ENCODE peak calls at places on chromosomes 6 and 20, in nine cellular contexts. W is suprapubic skin, B is lung, U is astrocyte of the spinal cord, Q is mesendoderm, I is gastrocnemius medialis, C is choroid plexus epithelial cell, A is cardiac fibroblast, E is dorsolateral prefrontal cortex. F is an unnamed sample.

GRCh38 chr20:54167909-54168872 is 5.6 kb downstream of the CYP24A1 start:
- DNase-seq in I (no peak), Q (no peak), C (no peak), E (no peak), U (peak), W (no peak), A (peak), B (no peak), F (no peak)

GRCh38 chr6:159085396-159085895 is 40.7 kb upstream of the TAGAP start:
- DNase-seq in C (no peak), E (no peak), A (no peak), B (no peak), U (no peak), W (no peak), I (no peak), Q (no peak), F (peak)

GRCh38 chr20:32052792-32053362 is 835 bp downstream of the HCK start:
- DNase-seq in Q (no peak), U (no peak), A (no peak), B (peak), W (peak), C (no peak), I (no peak), E (no peak), F (peak)

GRCh38 chr6:106913676-106914280 is 60.8 kb downstream of the CD24 start:
- DNase-seq in C (no peak), Q (peak), E (no peak), I (no peak), U (no peak), A (no peak), W (no peak), B (no peak), F (no peak)

GRCh38 chr6:170111816-170112582 is 178.9 kb downstream of the DLL1 start:
- DNase-seq in Q (peak), W (peak), B (no peak), E (peak), I (no peak), A (no peak), U (no peak), C (no peak), F (peak)

GRCh38 chr6:30238178-30238795 is 25.1 kb upstream of the TRIM26 start:
- DNase-seq in U (no peak), A (peak), E (no peak), B (no peak), C (peak), I (no peak), W (no peak), Q (peak), F (no peak)

GRCh38 chr6:84243240-84243639 is 15.8 kb upstream of the CEP162 start:
- DNase-seq in Q (no peak), A (no peak), E (no peak), W (no peak), B (no peak), C (peak), U (no peak), I (no peak), F (no peak)

GRCh38 chr6:13351271-13351670 is 22.9 kb upstream of the TBC1D7 start:
- DNase-seq in I (no peak), E (no peak), A (no peak), W (no peak), B (no peak), U (no peak), C (no peak), Q (peak), F (no peak)

GRCh38 chr20:9068232-9068781 is 580 bp upstream of the PLCB4 start:
- DNase-seq in C (no peak), Q (peak), I (no peak), B (no peak), A (no peak), U (no peak), W (peak), E (peak), F (no peak)

GRCh38 chr6:110629153-110629552 is 152.7 kb upstream of the SLC22A16 start:
- DNase-seq in E (no peak), W (no peak), A (no peak), Q (no peak), U (no peak), I (no peak), B (no peak), C (no peak), F (no peak)

GRCh38 chr6:107841265-107841650 is 17.1 kb upstream of the SCML4 start:
- DNase-seq in B (no peak), C (no peak), I (no peak), W (no peak), Q (no peak), U (no peak), E (no peak), A (no peak), F (no peak)

GRCh38 chr20:20547221-20547875 is 165.1 kb downstream of the RALGAPA2 start:
- DNase-seq in E (no peak), W (no peak), A (peak), B (no peak), Q (no peak), I (no peak), C (peak), U (peak), F (no peak)

GRCh38 chr6:53119772-53120409 is 28.8 kb downstream of the GCM1 start:
- DNase-seq in A (peak), W (no peak), B (no peak), Q (peak), E (no peak), U (peak), I (no peak), C (peak), F (no peak)

GRCh38 chr20:16387661-16388060 is 185.6 kb downstream of the KIF16B start:
- DNase-seq in W (no peak), E (no peak), U (no peak), I (no peak), C (no peak), B (no peak), Q (no peak), A (no peak), F (no peak)

GRCh38 chr6:26251354-26252081 is 113.5 kb upstream of the BTN3A2 start:
- DNase-seq in Q (peak), I (no peak), U (peak), B (no peak), A (peak), E (no peak), W (no peak), C (peak), F (peak)

GRCh38 chr6:131995924-131996323 is 44.8 kb upstream of the CCN2 start:
- DNase-seq in I (no peak), U (peak), C (peak), W (no peak), Q (no peak), E (no peak), A (peak), B (no peak), F (no peak)

GRCh38 chr6:162942860-162943259 is 215.1 kb downstream of the PACRG start:
- DNase-seq in I (no peak), E (no peak), Q (peak), W (no peak), U (peak), C (peak), A (peak), B (no peak), F (no peak)

GRCh38 chr6:30722280-30723112 is 2.3 kb downstream of the TUBB start:
- DNase-seq in Q (peak), B (peak), U (peak), W (peak), I (peak), C (peak), E (peak), A (peak), F (peak)

GRCh38 chr6:52617087-52617486 is 40.2 kb upstream of the TRAM2 start:
- DNase-seq in U (peak), B (no peak), Q (no peak), A (peak), I (no peak), E (no peak), C (peak), W (no peak), F (no peak)

DNA sequence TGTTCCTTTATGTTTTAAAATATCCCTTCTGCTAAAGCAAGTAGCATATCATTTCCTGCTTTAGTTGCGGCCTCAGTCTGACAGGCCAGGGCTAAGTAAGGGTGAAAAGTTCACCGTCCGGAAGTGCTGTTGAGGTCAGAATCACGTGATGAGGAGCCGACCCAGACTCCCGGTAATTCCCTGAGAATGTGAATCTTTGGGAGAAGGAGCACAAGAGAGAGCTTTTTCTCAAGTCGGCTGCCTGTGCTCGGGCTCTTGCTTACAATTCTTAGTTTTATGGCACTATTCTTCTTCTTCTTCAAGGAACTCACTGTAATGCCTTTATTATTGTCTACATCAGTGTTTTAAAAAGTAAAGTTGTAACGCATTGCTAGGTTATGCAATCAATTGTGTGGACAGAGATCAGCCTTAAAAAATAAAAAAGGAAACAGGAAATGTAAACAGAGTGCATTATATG is 309.3 kb downstream of the PRL start:
- DNase-seq in W (no peak), C (peak), B (peak), I (peak), E (no peak), Q (peak), A (peak), U (peak), F (peak)
- H3K4me3 ChIP-seq in W (no peak), C (peak), B (no peak), I (no peak), E (no peak), Q (no peak), A (no peak), U (no peak), F (no peak)

GRCh38 chr6:118706702-118707101 is 55.3 kb upstream of the CEP85L start:
- DNase-seq in I (no peak), U (peak), E (no peak), W (no peak), Q (peak), B (no peak), A (no peak), C (no peak), F (no peak)
- H3K4me3 ChIP-seq in I (no peak), U (no peak), E (no peak), W (no peak), Q (no peak), B (no peak), A (no peak), C (no peak), F (no peak)

DNA sequence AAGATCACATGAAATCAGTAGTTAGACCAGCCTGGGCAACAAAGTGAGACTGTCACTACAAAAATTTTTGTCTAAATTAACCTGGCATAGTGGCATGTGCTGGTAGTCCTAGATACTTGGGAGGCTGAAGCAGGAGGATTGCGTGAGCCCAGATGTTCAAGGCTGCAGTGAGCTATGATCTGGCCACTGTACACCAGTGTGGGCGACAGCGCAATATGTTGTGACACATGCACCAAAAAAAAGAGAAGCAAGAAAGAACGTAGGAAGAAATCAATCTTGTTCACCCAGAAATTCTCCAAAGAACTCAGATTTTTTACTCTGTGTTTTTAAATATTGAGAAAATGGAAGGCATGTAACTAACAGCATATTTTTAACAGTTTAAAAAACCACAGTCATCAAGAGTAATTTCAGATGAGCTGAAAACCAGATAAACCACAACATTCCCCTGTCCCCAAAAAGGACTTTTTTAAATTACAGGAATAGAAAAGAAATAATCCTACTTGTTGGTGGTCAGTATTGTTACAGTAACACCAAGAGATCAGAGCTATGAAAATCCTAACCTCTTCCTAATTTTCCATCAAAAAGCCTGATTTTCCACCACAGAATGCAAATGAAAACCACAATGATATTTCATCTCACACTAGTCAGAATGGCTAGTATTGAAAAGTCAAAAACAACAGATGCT is 240.2 kb downstream of the KHDC1L start:
- DNase-seq in W (no peak), B (no peak), A (no peak), C (no peak), E (no peak), Q (no peak), I (no peak), U (peak), F (no peak)
- H3K4me3 ChIP-seq in W (no peak), B (no peak), A (no peak), C (no peak), E (no peak), Q (no peak), I (no peak), U (no peak), F (no peak)

GRCh38 chr6:41552723-41553122 is 6.5 kb downstream of the FOXP4 start:
- DNase-seq in B (no peak), I (no peak), Q (no peak), C (no peak), U (no peak), W (no peak), E (no peak), A (no peak), F (no peak)
- H3K4me3 ChIP-seq in B (no peak), I (no peak), Q (no peak), C (no peak), U (no peak), W (no peak), E (no peak), A (no peak), F (no peak)

DNA sequence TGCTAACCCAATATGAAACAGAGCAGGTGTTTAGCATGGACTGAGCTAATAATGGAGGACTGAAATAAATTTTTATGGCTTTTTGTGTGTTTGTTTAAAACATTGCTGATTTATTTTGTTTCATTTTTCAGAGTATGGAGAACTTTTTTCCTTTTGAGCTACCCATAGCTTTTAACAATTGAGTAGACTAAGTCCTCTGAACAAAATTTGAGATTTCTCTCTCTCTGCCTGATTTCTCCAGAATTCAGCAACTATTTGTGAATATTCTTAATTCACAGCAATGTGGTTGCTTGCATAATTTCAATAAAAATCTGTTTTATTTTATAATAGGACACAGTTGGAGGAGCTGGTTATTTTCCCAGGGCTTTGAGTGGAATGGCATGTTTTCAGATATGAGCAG is 103.7 kb downstream of the TPBG start:
- DNase-seq in C (no peak), W (no peak), U (no peak), I (no peak), E (no peak), Q (peak), A (no peak), B (no peak), F (no peak)
- H3K4me3 ChIP-seq in C (no peak), W (no peak), U (no peak), I (no peak), E (no peak), Q (no peak), A (no peak), B (no peak), F (no peak)

GRCh38 chr6:68774843-68775242 is 139.8 kb downstream of the ADGRB3 start:
- DNase-seq in W (no peak), B (no peak), E (no peak), A (no peak), C (no peak), U (no peak), I (no peak), Q (no peak), F (no peak)

GRCh38 chr6:68778356-68779020 is 143.4 kb downstream of the ADGRB3 start:
- DNase-seq in A (peak), C (peak), B (no peak), E (no peak), I (no peak), W (no peak), Q (peak), U (peak), F (no peak)

GRCh38 chr6:68779366-68779765 is 144.3 kb downstream of the ADGRB3 start:
- DNase-seq in U (no peak), W (no peak), E (no peak), Q (no peak), I (no peak), C (no peak), A (no peak), B (no peak), F (no peak)

GRCh38 chr6:68777956-68778355 is 142.9 kb downstream of the ADGRB3 start:
- DNase-seq in I (no peak), A (peak), B (no peak), Q (no peak), W (no peak), C (peak), E (no peak), U (peak), F (no peak)

DNA sequence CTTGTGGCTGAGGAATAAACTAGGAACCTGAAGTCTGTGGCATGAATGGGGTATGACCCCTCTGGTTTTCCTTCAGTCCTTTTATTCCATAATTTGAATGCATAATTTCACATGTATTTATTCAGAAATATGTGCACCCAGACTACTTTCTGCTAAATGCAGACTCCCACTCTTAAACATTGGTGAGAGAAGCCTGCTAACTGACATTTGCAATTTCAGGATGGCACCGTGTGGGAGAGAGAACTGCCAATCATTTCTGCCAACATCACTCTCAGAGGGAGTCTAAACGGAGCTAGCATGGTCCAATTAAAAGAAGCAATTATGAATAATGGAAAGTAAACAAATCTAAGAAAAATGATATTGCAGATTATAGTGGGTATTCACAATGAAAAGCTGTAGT is 141.3 kb downstream of the ADGRB3 start:
- DNase-seq in W (no peak), A (no peak), Q (no peak), B (no peak), C (no peak), U (no peak), E (no peak), I (no peak), F (no peak)
- H3K4me3 ChIP-seq in W (no peak), A (no peak), Q (no peak), B (no peak), C (no peak), U (no peak), E (no peak), I (no peak), F (no peak)

DNA sequence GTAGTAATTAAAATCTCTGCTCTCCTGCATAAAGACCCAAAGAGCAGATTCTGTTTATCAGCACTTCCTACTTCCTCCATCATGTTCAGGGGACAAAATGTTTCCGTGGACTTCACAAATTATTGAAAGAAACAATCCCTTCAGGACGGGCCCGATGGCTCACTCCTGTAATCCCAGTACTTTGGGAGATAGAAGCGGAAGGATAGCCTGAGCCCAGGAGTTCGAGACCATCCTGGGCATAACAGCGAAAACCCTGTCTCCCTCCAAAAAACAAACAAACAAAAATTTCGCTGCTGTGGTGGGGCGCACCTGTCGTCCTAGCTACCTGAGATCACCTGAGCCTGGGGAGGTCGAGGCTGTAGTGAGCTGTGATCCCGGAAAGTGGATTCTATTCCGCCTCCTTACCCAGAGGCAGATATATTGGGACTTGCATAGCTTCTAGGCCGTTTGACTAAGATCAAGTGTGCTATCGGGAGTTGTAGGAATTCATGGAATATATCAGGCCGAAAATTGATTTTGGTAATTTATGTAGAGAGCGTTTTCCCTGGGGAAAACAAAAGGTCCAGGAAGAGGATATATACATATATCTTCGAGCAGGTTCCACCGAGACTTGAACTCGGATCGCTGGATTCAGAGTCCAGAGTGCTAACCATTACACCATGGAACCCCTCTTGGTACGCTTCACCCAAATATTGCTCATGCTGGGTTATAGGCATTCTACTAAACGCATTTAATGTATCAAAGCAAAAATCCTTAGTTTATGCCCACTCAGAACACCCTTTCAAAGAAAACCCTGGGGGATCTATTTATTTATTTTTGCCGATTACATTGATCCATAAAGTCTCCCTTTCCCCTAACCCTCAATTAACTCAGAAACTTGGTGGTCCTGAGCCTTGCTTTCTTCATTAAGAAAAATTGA is 74.5 kb upstream of the ZNF184 start:
- DNase-seq in U (peak), W (no peak), Q (peak), I (no peak), C (peak), A (peak), E (no peak), B (no peak), F (no peak)
- H3K4me3 ChIP-seq in U (peak), W (no peak), Q (peak), I (no peak), C (peak), A (no peak), E (no peak), B (no peak), F (no peak)

DNA sequence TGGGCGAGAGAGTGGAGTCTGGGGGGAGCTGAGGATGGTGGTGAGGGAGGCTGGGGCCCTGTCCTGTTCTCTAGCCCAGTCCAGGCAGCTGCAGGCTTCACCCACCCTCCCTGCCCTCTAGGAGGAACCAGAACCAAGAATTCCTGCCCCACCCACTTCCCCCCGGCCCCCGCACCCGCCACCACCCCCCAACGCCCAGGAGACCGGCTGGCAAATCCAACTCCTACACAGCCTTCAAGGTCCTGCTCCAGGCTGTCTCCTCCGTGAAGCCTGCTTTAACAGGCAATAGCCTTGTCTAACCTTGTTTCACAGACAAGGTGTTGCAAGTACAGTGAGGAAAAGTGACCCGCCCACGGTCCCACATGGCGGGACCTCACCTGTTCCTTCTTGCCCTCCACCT is 2.4 kb downstream of the SPDEF start:
- DNase-seq in I (no peak), U (no peak), A (no peak), E (no peak), Q (no peak), C (no peak), W (no peak), B (no peak), F (no peak)
- H3K4me3 ChIP-seq in I (no peak), U (no peak), A (no peak), E (no peak), Q (no peak), C (no peak), W (no peak), B (no peak), F (no peak)